ENCODE peak calls at places on chromosomes 4 and X, in five cellular contexts. F is A549, H is mammary epithelial cell, A is aorta, M is testis. I is an unnamed sample. For H3K9me3, the result is how much of the 10 kb centered on the place peaks cover.

GRCh38 chr4:168632246-168632832 is 135.5 kb downstream of the PALLD start:
- DNase-seq in F (no peak), H (no peak), A (no peak), M (no peak), I (no peak)

GRCh38 chrX:53584891-53585290 is 101.6 kb downstream of the HUWE1 start:
- DNase-seq in F (no peak), H (peak), A (no peak), M (peak), I (no peak)

GRCh38 chr4:1501754-1502500 is 95.7 kb upstream of the NKX1-1 start:
- DNase-seq in F (no peak), H (no peak), A (no peak), M (no peak), I (no peak)

GRCh38 chrX:374566-374965 is 12.1 kb downstream of the PPP2R3B start:
- DNase-seq in F (no peak), H (no peak), A (no peak), M (no peak), I (no peak)

GRCh38 chr4:55363618-55364420 is 17.8 kb downstream of the SRD5A3 start:
- DNase-seq in F (no peak), H (no peak), A (no peak), M (no peak), I (no peak)

GRCh38 chrX:150161092-150161672 is 201.9 kb upstream of the MAMLD1 start:
- DNase-seq in F (no peak), H (no peak), A (no peak), M (no peak), I (no peak)

GRCh38 chr4:25474690-25475089 is 97.6 kb downstream of the ANAPC4 start:
- DNase-seq in F (no peak), H (no peak), A (no peak), M (no peak), I (no peak)

GRCh38 chr4:75696036-75696435 is 22.8 kb upstream of the G3BP2 start:
- DNase-seq in F (no peak), H (no peak), A (no peak), M (no peak), I (no peak)

GRCh38 chr4:122689972-122690371 is 42.5 kb upstream of the BBS12 start:
- DNase-seq in F (no peak), H (no peak), A (no peak), M (no peak), I (no peak)

GRCh38 chrX:1308476-1308875 is 28.1 kb upstream of the IL3RA start:
- DNase-seq in F (no peak), H (no peak), A (no peak), M (no peak), I (no peak)

GRCh38 chr4:41575665-41576064 is 37.7 kb downstream of the LIMCH1 start:
- DNase-seq in F (no peak), H (no peak), A (no peak), M (no peak), I (no peak)

GRCh38 chr4:8525383-8526120 is 54.6 kb upstream of the GPR78 start:
- DNase-seq in F (no peak), H (no peak), A (no peak), M (no peak), I (no peak)

GRCh38 chr4:109302366-109303140 is at the start of gene COL25A1:
- DNase-seq in F (peak), H (no peak), A (peak), M (peak), I (peak)

GRCh38 chr4:118836763-118837507 is 1.0 kb upstream of the SEC24D start:
- DNase-seq in F (no peak), H (no peak), A (no peak), M (no peak), I (no peak)

GRCh38 chr4:53899544-53900274 is 164.7 kb downstream of the CHIC2 start:
- DNase-seq in F (no peak), H (no peak), A (peak), M (no peak), I (no peak)

GRCh38 chr4:32400870-32401269 is 1680.7 kb downstream of the PCDH7 start:
- DNase-seq in F (no peak), H (no peak), A (no peak), M (no peak), I (no peak)

GRCh38 chrX:110276778-110277177 is 41.1 kb downstream of the AMMECR1 start:
- DNase-seq in F (no peak), H (no peak), A (no peak), M (no peak), I (no peak)

GRCh38 chr4:87856816-87857215 is 24.0 kb downstream of the MEPE start:
- DNase-seq in F (no peak), H (no peak), A (no peak), M (no peak), I (no peak)

GRCh38 chr4:97239699-97239997 is 903.6 kb downstream of the STPG2 start:
- DNase-seq in F (no peak), H (no peak), A (no peak), M (no peak), I (no peak)

GRCh38 chr4:145735330-145735638 is 55.3 kb downstream of the C4orf51 start:
- DNase-seq in F (peak), H (peak), A (peak), M (no peak), I (peak)

GRCh38 chr4:139734201-139734874 is 68.7 kb downstream of the MGST2 start:
- DNase-seq in F (no peak), H (peak), A (no peak), M (no peak), I (peak)

GRCh38 chrX:100649550-100650356 is 5.8 kb downstream of the SRPX2 start:
- DNase-seq in F (peak), H (peak), A (peak), M (peak), I (peak)

GRCh38 chrX:53992589-53992988 is 51.7 kb downstream of the PHF8 start:
- DNase-seq in F (no peak), H (peak), A (no peak), M (no peak), I (no peak)

GRCh38 chrX:130170752-130171445 is 863 bp upstream of the RAB33A start:
- DNase-seq in F (peak), H (no peak), A (peak), M (peak), I (no peak)

GRCh38 chr4:52712172-52712990 is 38.8 kb downstream of the ERVMER34-1 start:
- DNase-seq in F (peak), H (peak), A (peak), M (peak), I (peak)
- H3K27ac ChIP-seq in F (peak), H (peak), A (peak), M (peak), I (peak)

GRCh38 chrX:77061533-77061932 is 385.7 kb upstream of the FGF16 start:
- DNase-seq in F (no peak), H (no peak), A (no peak), M (no peak), I (no peak)
- H3K9me3 ChIP-seq in F (under half), H (under half), A (under half), M (under half), I (under half)

GRCh38 chr4:15682340-15682725 is 706 bp downstream of the FAM200B start:
- DNase-seq in F (no peak), H (peak), A (no peak), M (no peak), I (no peak)
- H3K27ac ChIP-seq in F (peak), H (peak), A (no peak), M (peak), I (peak)

DNA sequence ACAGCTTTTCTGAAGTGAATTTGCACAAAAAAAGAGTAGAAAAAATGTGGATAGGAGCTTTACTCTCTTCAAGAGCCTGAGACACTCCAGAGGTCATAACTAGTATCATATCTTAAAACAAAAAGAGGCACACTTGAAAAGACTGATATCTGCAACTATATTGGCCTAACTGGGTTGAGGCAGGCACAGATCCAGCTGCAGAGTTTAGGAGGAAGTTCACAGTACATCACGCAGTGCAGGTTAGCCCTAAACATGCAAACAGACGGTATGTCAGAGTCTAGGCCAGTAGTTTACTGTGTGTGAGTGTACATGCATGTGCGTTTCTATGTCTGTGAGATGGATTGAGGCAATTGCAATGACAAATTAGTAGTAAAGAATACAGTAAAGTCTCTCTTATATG is 24.2 kb upstream of the CT47A1 start:
- DNase-seq in F (no peak), H (no peak), A (no peak), M (no peak), I (no peak)
- H3K9me3 ChIP-seq in F (under half), H (under half), A (under half), M (under half), I (under half)

GRCh38 chr4:150874386-150875226 is 140.5 kb downstream of the LRBA start:
- DNase-seq in F (no peak), H (peak), A (no peak), M (no peak), I (no peak)
- H3K27ac ChIP-seq in F (no peak), H (no peak), A (no peak), M (no peak), I (no peak)

GRCh38 chrX:42975906-42976305 is 197.9 kb upstream of the PPP1R2C start:
- DNase-seq in F (no peak), H (no peak), A (no peak), M (no peak), I (no peak)
- H3K9me3 ChIP-seq in F (under half), H (under half), A (under half), M (under half), I (under half)

GRCh38 chr4:28279249-28279648 is 1418.6 kb downstream of the STIM2 start:
- DNase-seq in F (no peak), H (no peak), A (no peak), M (no peak), I (no peak)
- H3K27ac ChIP-seq in F (no peak), H (peak), A (no peak), M (no peak), I (no peak)

GRCh38 chr4:253936-254756 is 51.1 kb downstream of the ZNF732 start:
- DNase-seq in F (no peak), H (no peak), A (no peak), M (no peak), I (no peak)
- H3K9me3 ChIP-seq in F (under half), H (under half), A (under half), M (under half), I (half or more)